ENCODE peak calls at places on chromosome 1, in four cellular contexts. P, Y, W and R are unnamed samples.

GRCh38 chr1:178574345-178574744 is 61.4 kb downstream of the TEX35 start:
- ATAC-seq in W (no peak), P (no peak), Y (no peak), R (no peak)

GRCh38 chr1:199590708-199591107 is 436.8 kb upstream of the NR5A2 start:
- ATAC-seq in W (no peak), P (no peak), Y (peak; percentile 73), R (no peak)

GRCh38 chr1:150974580-150975478 is at the start of gene CERS2:
- ATAC-seq in P (peak; percentile 72), W (peak; percentile 50), Y (peak; percentile 59), R (peak; percentile 72)

GRCh38 chr1:48753293-48753692 is 23.4 kb downstream of the BEND5 start:
- ATAC-seq in Y (no peak), P (no peak), W (no peak), R (no peak)

GRCh38 chr1:58597076-58597475 is 20.0 kb upstream of the TACSTD2 start:
- ATAC-seq in P (no peak), Y (no peak), W (no peak), R (no peak)

GRCh38 chr1:180785306-180785705 is 127.4 kb upstream of the KIAA1614 start:
- ATAC-seq in W (no peak), Y (no peak), P (no peak), R (no peak)

GRCh38 chr1:110636149-110636935 is 30.2 kb upstream of the KCNA2 start:
- ATAC-seq in P (no peak), W (no peak), Y (no peak), R (peak; percentile 59)

GRCh38 chr1:20035114-20035513 is 34.9 kb upstream of the PLA2G5 start:
- ATAC-seq in Y (no peak), P (no peak), W (no peak), R (no peak)

GRCh38 chr1:163656367-163656766 is 334.6 kb downstream of the NUF2 start:
- ATAC-seq in W (no peak), P (no peak), Y (no peak), R (no peak)

GRCh38 chr1:41102208-41102607 is 80.7 kb upstream of the SLFNL1 start:
- ATAC-seq in Y (no peak), P (no peak), W (no peak), R (no peak)

GRCh38 chr1:240693844-240694243 is 81.9 kb upstream of the GREM2 start:
- ATAC-seq in W (no peak), P (no peak), Y (no peak), R (no peak)

GRCh38 chr1:67005068-67005467 is 48.9 kb downstream of the SLC35D1 start:
- ATAC-seq in P (no peak), Y (no peak), W (no peak), R (no peak)

GRCh38 chr1:173444757-173445156 is 32.4 kb upstream of the PRDX6 start:
- ATAC-seq in Y (peak; percentile 80), P (no peak), W (no peak), R (no peak)

GRCh38 chr1:150971583-150972416 is 2.8 kb downstream of the CERS2 start:
- ATAC-seq in P (no peak), W (no peak), Y (no peak), R (no peak)

GRCh38 chr1:58782308-58783089 is 1.3 kb downstream of the JUN start:
- ATAC-seq in W (no peak), Y (peak; percentile 22), P (no peak), R (peak; percentile 9)

GRCh38 chr1:91633438-91633837 is 132.8 kb downstream of the CDC7 start:
- ATAC-seq in Y (no peak), P (no peak), W (no peak), R (no peak)

GRCh38 chr1:175129182-175129581 is 61.5 kb downstream of the TNN start:
- ATAC-seq in P (peak; percentile 67), Y (no peak), W (no peak), R (no peak)

GRCh38 chr1:174726167-174726879 is 273.4 kb upstream of the CACYBP start:
- ATAC-seq in W (no peak), P (no peak), Y (no peak), R (no peak)

GRCh38 chr1:198096390-198096789 is 60.4 kb upstream of the NEK7 start:
- ATAC-seq in W (no peak), P (no peak), Y (no peak), R (no peak)

GRCh38 chr1:92329356-92330129 is 30.7 kb downstream of the RPAP2 start:
- ATAC-seq in Y (no peak), P (peak; percentile 90), W (no peak), R (no peak)

GRCh38 chr1:184035719-184036516 is 1.6 kb downstream of the COLGALT2 start:
- ATAC-seq in Y (peak; percentile 22), W (no peak), P (no peak), R (peak; percentile 17)

GRCh38 chr1:180600301-180600700 is 31.5 kb upstream of the XPR1 start:
- ATAC-seq in W (no peak), Y (no peak), P (no peak), R (no peak)

GRCh38 chr1:111600295-111600694 is 19.3 kb upstream of the RAP1A start:
- ATAC-seq in Y (no peak), P (no peak), W (no peak), R (peak; percentile 2)

GRCh38 chr1:110243146-110243545 is 33.0 kb downstream of the KCNC4 start:
- ATAC-seq in P (peak; percentile 6), Y (no peak), W (no peak), R (peak; percentile 62)

GRCh38 chr1:24897263-24898151 is 32.6 kb downstream of the RUNX3 start:
- ATAC-seq in Y (peak; percentile 39), P (no peak), W (peak; percentile 28), R (no peak)

GRCh38 chr1:76867342-76868130 is at the start of gene ST6GALNAC5:
- ATAC-seq in Y (peak; percentile 30), P (peak; percentile 42), W (no peak), R (no peak)

GRCh38 chr1:207316622-207317510 is 4.6 kb upstream of the CD55 start:
- ATAC-seq in Y (no peak), P (peak; percentile 57), W (no peak), R (no peak)

GRCh38 chr1:230148768-230149469 is 81.9 kb downstream of the GALNT2 start:
- ATAC-seq in P (no peak), Y (no peak), W (no peak), R (no peak)

GRCh38 chr1:89460348-89460747 is 64.3 kb upstream of the LRRC8B start:
- ATAC-seq in W (no peak), P (no peak), Y (no peak), R (no peak)

GRCh38 chr1:8711873-8712412 is 105.5 kb downstream of the RERE start:
- ATAC-seq in W (no peak), Y (no peak), P (no peak), R (no peak)

GRCh38 chr1:79271759-79272158 is 265.2 kb upstream of the ADGRL4 start:
- ATAC-seq in P (no peak), Y (no peak), W (no peak), R (no peak)

GRCh38 chr1:227411066-227411465 is 92.8 kb upstream of the CDC42BPA start:
- ATAC-seq in Y (no peak), W (no peak), P (no peak), R (no peak)

GRCh38 chr1:55060133-55060999 is 21.0 kb downstream of the PCSK9 start:
- ATAC-seq in W (no peak), Y (peak; percentile 77), P (peak; percentile 10), R (no peak)

GRCh38 chr1:93317207-93317606 is 28.5 kb upstream of the DR1 start:
- ATAC-seq in W (no peak), P (no peak), Y (no peak), R (no peak)

GRCh38 chr1:156868341-156868740 is 7.7 kb downstream of the NTRK1 start:
- ATAC-seq in P (no peak), W (no peak), Y (no peak), R (no peak)

GRCh38 chr1:236808564-236809130 is 13.6 kb downstream of the MTR start:
- ATAC-seq in W (no peak), Y (no peak), P (no peak), R (no peak)

GRCh38 chr1:101485712-101486111 is 248.9 kb downstream of the S1PR1 start:
- ATAC-seq in Y (no peak), P (no peak), W (no peak), R (no peak)